ENCODE peak calls at places on chromosome 12, in five cellular contexts. F is stimulated activated CD4-positive, alpha-beta T cell treated with anti-CD3 and anti-CD28 coated beads, Interleukin-4, amount 100 ng/mL, for 48 hours; X is A549; Z is cardiac fibroblast; C is OCI-LY7. Q is an unnamed sample.

GRCh38 chr12:72089678-72090077 is 151.0 kb downstream of the TPH2 start:
- DNase-seq in F (no peak), X (no peak), Z (no peak), C (no peak), Q (no peak)

GRCh38 chr12:68641138-68641537 is 30.4 kb downstream of the RAP1B start:
- DNase-seq in F (peak), X (no peak), Z (no peak), C (peak), Q (peak)

GRCh38 chr12:86265329-86265695 is 9.1 kb upstream of the MGAT4C start:
- DNase-seq in F (no peak), X (no peak), Z (no peak), C (no peak), Q (no peak)

GRCh38 chr12:49622501-49623141 is 740 bp upstream of the PRPF40B start:
- DNase-seq in F (no peak), X (peak), Z (peak), C (peak), Q (peak)

GRCh38 chr12:2138871-2139308 is 86.1 kb downstream of the CACNA1C start:
- DNase-seq in F (no peak), X (no peak), Z (peak), C (no peak), Q (no peak)

GRCh38 chr12:66241061-66242043 is 52.3 kb downstream of the IRAK3 start:
- DNase-seq in F (no peak), X (no peak), Z (peak), C (no peak), Q (no peak)

GRCh38 chr12:70661762-70662161 is 24.5 kb upstream of the PTPRB start:
- DNase-seq in F (no peak), X (no peak), Z (peak), C (no peak), Q (no peak)

GRCh38 chr12:7219599-7220243 is 30.2 kb downstream of the PEX5 start:
- DNase-seq in F (peak), X (peak), Z (peak), C (peak), Q (peak)

GRCh38 chr12:114241973-114242434 is 163.9 kb downstream of the TBX5 start:
- DNase-seq in F (no peak), X (no peak), Z (no peak), C (peak), Q (no peak)

GRCh38 chr12:92234533-92234932 is 88.9 kb upstream of the BTG1 start:
- DNase-seq in F (no peak), X (no peak), Z (no peak), C (no peak), Q (no peak)

GRCh38 chr12:24496755-24497154 is 452.1 kb downstream of the BCAT1 start:
- DNase-seq in F (no peak), X (no peak), Z (peak), C (no peak), Q (no peak)

GRCh38 chr12:32891526-32891925 is 5.1 kb downstream of the PKP2 start:
- DNase-seq in F (no peak), X (no peak), Z (no peak), C (no peak), Q (no peak)

GRCh38 chr12:49644620-49644994 is 21.2 kb downstream of the PRPF40B start:
- DNase-seq in F (peak), X (peak), Z (peak), C (peak), Q (peak)

GRCh38 chr12:89927226-89927698 is 218.6 kb upstream of the ATP2B1 start:
- DNase-seq in F (no peak), X (no peak), Z (no peak), C (peak), Q (no peak)

GRCh38 chr12:125528300-125528699 is 463.1 kb downstream of the AACS start:
- DNase-seq in F (no peak), X (no peak), Z (no peak), C (no peak), Q (no peak)

GRCh38 chr12:50659260-50659659 is 104.6 kb upstream of the ATF1 start:
- DNase-seq in F (no peak), X (no peak), Z (no peak), C (no peak), Q (no peak)

GRCh38 chr12:124464830-124465229 is 102.6 kb downstream of the NCOR2 start:
- DNase-seq in F (no peak), X (no peak), Z (no peak), C (no peak), Q (no peak)

GRCh38 chr12:71840226-71840847 is 778 bp downstream of the TBC1D15 start:
- DNase-seq in F (no peak), X (peak), Z (peak), C (no peak), Q (peak)

GRCh38 chr12:6463211-6463610 is 7.3 kb downstream of the VAMP1 start:
- DNase-seq in F (no peak), X (no peak), Z (no peak), C (no peak), Q (no peak)

GRCh38 chr12:132904718-132905328 is 17.4 kb upstream of the CHFR start:
- DNase-seq in F (peak), X (no peak), Z (peak), C (peak), Q (peak)

GRCh38 chr12:118371354-118372282 is 1.1 kb downstream of the TAOK3 start:
- DNase-seq in F (no peak), X (peak), Z (no peak), C (no peak), Q (peak)

GRCh38 chr12:19245656-19246055 is 116.1 kb downstream of the PLEKHA5 start:
- DNase-seq in F (no peak), X (no peak), Z (peak), C (no peak), Q (no peak)

GRCh38 chr12:121799842-121800693 is 3.7 kb upstream of the SETD1B start:
- DNase-seq in F (peak), X (peak), Z (peak), C (peak), Q (peak)

GRCh38 chr12:120706029-120706428 is 4.2 kb upstream of the UNC119B start:
- DNase-seq in F (no peak), X (no peak), Z (no peak), C (no peak), Q (no peak)

GRCh38 chr12:14129601-14130178 is 148.3 kb upstream of the GRIN2B start:
- DNase-seq in F (no peak), X (no peak), Z (no peak), C (no peak), Q (no peak)

GRCh38 chr12:45234134-45234865 is 18.4 kb downstream of the ANO6 start:
- DNase-seq in F (no peak), X (peak), Z (peak), C (no peak), Q (no peak)

GRCh38 chr12:85874064-85874463 is at the start of gene NTS:
- DNase-seq in F (no peak), X (no peak), Z (no peak), C (peak), Q (no peak)

GRCh38 chr12:104604995-104605675 is 148.4 kb downstream of the CHST11 start:
- DNase-seq in F (no peak), X (no peak), Z (peak), C (no peak), Q (no peak)

GRCh38 chr12:64222011-64222765 is at the start of gene KICS2:
- DNase-seq in F (peak), X (peak), Z (peak), C (peak), Q (peak)

GRCh38 chr12:108214486-108214885 is 85.4 kb downstream of the WSCD2 start:
- DNase-seq in F (no peak), X (peak), Z (peak), C (peak), Q (no peak)

GRCh38 chr12:26966842-26967241 is 28.6 kb downstream of the FGFR1OP2 start:
- DNase-seq in F (no peak), X (no peak), Z (no peak), C (no peak), Q (no peak)

GRCh38 chr12:43675048-43675904 is 83.3 kb downstream of the PUS7L start:
- DNase-seq in F (no peak), X (no peak), Z (no peak), C (no peak), Q (no peak)

GRCh38 chr12:112843272-112843671 is 51.7 kb downstream of the RPH3A start:
- DNase-seq in F (no peak), X (no peak), Z (peak), C (no peak), Q (no peak)

GRCh38 chr12:57693317-57693658 is 644 bp upstream of the OS9 start:
- DNase-seq in F (no peak), X (no peak), Z (no peak), C (no peak), Q (no peak)